ENCODE peak calls at places on chromosomes 6 and 20, in six cellular contexts. J, O, X, I, T and F are unnamed samples.

GRCh38 chr6:3001773-3002293 is 2.1 kb downstream of the NQO2 start:
- DNase-seq in J (peak), O (no peak), X (no peak), I (peak), T (no peak), F (no peak)

GRCh38 chr6:170421921-170422320 is 115.4 kb downstream of the FAM120B start:
- DNase-seq in J (no peak), O (no peak), X (no peak), I (no peak), T (no peak), F (no peak)

GRCh38 chr20:33789109-33789857 is 21.9 kb upstream of the CHMP4B start:
- DNase-seq in J (no peak), O (no peak), X (no peak), I (peak), T (no peak), F (no peak)

GRCh38 chr6:169266746-169267629 is 13.3 kb upstream of the THBS2 start:
- DNase-seq in J (no peak), O (no peak), X (no peak), I (no peak), T (no peak), F (no peak)

GRCh38 chr6:85321926-85322325 is 128.0 kb upstream of the NT5E start:
- DNase-seq in J (no peak), O (no peak), X (no peak), I (no peak), T (no peak), F (no peak)

GRCh38 chr6:163554663-163555062 is 140.1 kb downstream of the QKI start:
- DNase-seq in J (peak), O (no peak), X (no peak), I (peak), T (no peak), F (no peak)

GRCh38 chr6:53119349-53119748 is 29.3 kb downstream of the GCM1 start:
- DNase-seq in J (no peak), O (no peak), X (no peak), I (peak), T (no peak), F (no peak)

GRCh38 chr6:15823838-15824414 is 161.1 kb upstream of the DTNBP1 start:
- DNase-seq in J (no peak), O (no peak), X (no peak), I (no peak), T (peak), F (peak)

GRCh38 chr6:137740967-137741761 is 125.9 kb upstream of the TNFAIP3 start:
- DNase-seq in J (no peak), O (no peak), X (no peak), I (no peak), T (no peak), F (no peak)

GRCh38 chr6:125144822-125145221 is 8.8 kb upstream of the TPD52L1 start:
- DNase-seq in J (no peak), O (no peak), X (no peak), I (no peak), T (no peak), F (no peak)

GRCh38 chr6:160073272-160073671 is 48.3 kb upstream of the SLC22A1 start:
- DNase-seq in J (no peak), O (no peak), X (no peak), I (no peak), T (no peak), F (no peak)

GRCh38 chr6:127775371-127775770 is 125.5 kb downstream of the THEMIS start:
- DNase-seq in J (no peak), O (no peak), X (no peak), I (no peak), T (no peak), F (no peak)

GRCh38 chr6:4316867-4317400 is 181.6 kb upstream of the ECI2 start:
- DNase-seq in J (no peak), O (no peak), X (no peak), I (no peak), T (no peak), F (no peak)
- TF ChIP-seq POLR2AphosphoS5 in J (no peak), O (no peak), X (no peak), I (no peak), T (no peak), F (no peak)

GRCh38 chr20:57499676-57500075 is 25.3 kb downstream of the CTCFL start:
- DNase-seq in J (no peak), O (no peak), X (no peak), I (no peak), T (no peak), F (no peak)

GRCh38 chr20:57496592-57496991 is 28.3 kb downstream of the CTCFL start:
- DNase-seq in J (no peak), O (no peak), X (no peak), I (no peak), T (no peak), F (no peak)

GRCh38 chr20:57500235-57500634 is 24.7 kb downstream of the CTCFL start:
- DNase-seq in J (no peak), O (no peak), X (no peak), I (no peak), T (no peak), F (no peak)

GRCh38 chr20:57500941-57501340 is 24.0 kb downstream of the CTCFL start:
- DNase-seq in J (no peak), O (no peak), X (no peak), I (no peak), T (no peak), F (no peak)

GRCh38 chr20:57498425-57499400 is 26.2 kb downstream of the CTCFL start:
- DNase-seq in J (no peak), O (no peak), X (no peak), I (no peak), T (no peak), F (no peak)
- TF ChIP-seq TAF1 in J (no peak), O (no peak), X (no peak), I (no peak), T (no peak), F (no peak)

DNA sequence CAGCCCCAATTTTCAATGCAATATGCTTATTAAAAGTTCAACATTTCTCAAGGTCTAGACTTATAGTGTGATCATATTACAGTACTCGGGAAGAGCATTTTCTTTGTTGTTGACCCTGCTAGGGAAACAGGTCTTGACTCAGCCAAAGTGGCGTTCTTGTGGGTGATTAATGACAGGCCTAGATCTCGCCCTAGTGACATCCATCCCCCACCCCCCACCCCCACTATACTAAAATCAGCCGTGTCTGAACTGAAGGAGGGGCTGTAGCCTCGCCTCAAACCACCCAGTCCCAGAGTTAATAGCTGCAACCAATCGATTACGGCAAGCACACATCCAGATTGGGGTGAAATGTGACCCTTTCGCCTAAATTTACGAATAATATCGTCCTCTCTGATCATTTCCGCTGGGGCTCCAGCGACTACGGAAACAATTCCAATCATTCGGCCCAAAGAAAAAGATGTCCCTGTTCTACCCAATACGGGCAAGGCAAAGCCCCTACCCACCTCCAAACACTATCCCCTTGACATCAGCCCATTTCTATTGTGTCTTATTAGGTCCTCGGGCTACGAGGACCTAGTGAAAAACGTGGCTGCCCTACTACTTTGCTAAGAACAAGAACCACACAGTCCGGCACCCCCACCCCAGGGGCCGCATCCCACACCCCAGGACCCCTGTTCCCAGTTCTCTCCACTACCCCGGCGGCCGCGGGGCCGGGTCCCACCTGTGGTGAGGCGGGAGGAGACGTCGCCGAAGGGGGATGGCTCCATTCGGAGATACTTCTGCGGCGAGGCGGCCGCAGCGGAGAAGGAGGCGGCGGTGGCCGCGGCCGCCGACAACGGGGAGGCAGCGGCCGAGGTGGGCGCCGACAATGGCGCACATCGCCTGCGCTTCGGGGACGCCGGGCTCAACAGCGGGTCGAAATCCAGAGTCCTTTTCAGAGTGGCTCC is 1.0 kb downstream of the AKIRIN2 start:
- DNase-seq in J (peak), O (no peak), X (no peak), I (peak), T (peak), F (no peak)
- TF ChIP-seq POLR2A in J (no peak), O (peak), X (peak), I (no peak), T (peak), F (no peak)

DNA sequence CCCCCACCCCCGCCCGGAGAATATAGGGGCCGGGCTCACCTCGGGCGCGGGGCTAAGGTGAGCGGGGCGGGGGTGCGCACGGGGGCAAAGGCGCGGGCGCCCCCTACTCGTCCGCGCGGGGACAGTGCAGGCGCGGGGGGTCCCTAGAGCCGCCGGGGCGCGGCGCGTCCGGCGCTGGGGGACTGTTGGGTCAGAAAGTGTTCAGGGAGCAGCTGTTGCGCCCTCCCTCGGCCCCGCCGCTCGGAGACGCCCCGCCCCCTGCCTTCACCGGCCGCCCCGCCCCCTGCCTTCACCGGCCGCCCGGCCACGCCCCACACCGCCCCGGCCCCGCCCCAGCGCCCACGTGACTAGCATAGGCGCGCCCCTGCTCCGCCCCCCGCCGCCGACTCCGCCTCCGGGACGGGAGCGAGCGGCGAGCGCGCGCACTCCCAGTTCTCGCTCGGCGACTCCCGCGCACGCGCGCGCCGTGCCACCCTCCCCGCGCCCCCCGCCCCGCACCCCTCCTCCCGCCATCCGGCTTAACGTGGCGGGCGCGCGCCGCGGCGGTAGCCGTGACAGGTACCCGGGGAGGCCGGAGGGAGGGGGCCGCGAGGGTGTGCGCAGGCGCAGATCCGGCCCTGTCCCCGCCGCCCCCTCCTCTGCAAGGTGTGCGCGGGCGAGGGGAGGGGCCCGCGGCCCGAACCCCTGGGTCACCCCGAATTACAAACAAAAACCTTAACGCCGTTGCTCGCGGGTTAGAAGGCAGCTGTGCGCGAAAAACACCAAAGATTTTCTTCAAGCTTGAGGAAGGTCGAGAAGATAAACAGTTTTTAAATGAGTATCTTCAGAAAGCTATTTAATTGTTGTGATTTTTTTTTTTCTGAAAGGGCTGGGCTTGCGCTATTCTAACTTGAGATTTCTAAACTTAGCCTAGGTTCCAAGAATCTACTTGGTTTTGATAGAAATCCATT is 704 bp upstream of the ZNF217 start:
- DNase-seq in J (peak), O (peak), X (peak), I (peak), T (no peak), F (peak)
- TF ChIP-seq POLR2AphosphoS5 in J (no peak), O (no peak), X (no peak), I (peak), T (peak), F (no peak)

GRCh38 chr20:58889334-58890072 is 37.0 kb downstream of the GNAS start:
- DNase-seq in J (no peak), O (no peak), X (no peak), I (no peak), T (no peak), F (no peak)
- TF ChIP-seq TAF1 in J (no peak), O (no peak), X (no peak), I (peak), T (no peak), F (no peak)

GRCh38 chr20:50195524-50196120 is 5.0 kb downstream of the CEBPB start:
- DNase-seq in J (no peak), O (no peak), X (no peak), I (no peak), T (no peak), F (no peak)
- TF ChIP-seq POLR2A in J (no peak), O (no peak), X (no peak), I (no peak), T (no peak), F (no peak)

GRCh38 chr6:111069722-111070406 is 17.4 kb upstream of the SLC16A10 start:
- DNase-seq in J (no peak), O (no peak), X (no peak), I (no peak), T (no peak), F (no peak)

GRCh38 chr6:111070407-111070743 is 16.9 kb upstream of the SLC16A10 start:
- DNase-seq in J (no peak), O (no peak), X (no peak), I (no peak), T (no peak), F (no peak)

GRCh38 chr6:111072801-111073360 is 14.4 kb upstream of the SLC16A10 start:
- DNase-seq in J (no peak), O (no peak), X (no peak), I (no peak), T (no peak), F (no peak)

GRCh38 chr6:111068116-111068897 is 19.0 kb upstream of the SLC16A10 start:
- DNase-seq in J (no peak), O (no peak), X (no peak), I (no peak), T (no peak), F (no peak)
- TF ChIP-seq POLR2AphosphoS5 in J (no peak), O (no peak), X (no peak), I (no peak), T (no peak), F (no peak)

DNA sequence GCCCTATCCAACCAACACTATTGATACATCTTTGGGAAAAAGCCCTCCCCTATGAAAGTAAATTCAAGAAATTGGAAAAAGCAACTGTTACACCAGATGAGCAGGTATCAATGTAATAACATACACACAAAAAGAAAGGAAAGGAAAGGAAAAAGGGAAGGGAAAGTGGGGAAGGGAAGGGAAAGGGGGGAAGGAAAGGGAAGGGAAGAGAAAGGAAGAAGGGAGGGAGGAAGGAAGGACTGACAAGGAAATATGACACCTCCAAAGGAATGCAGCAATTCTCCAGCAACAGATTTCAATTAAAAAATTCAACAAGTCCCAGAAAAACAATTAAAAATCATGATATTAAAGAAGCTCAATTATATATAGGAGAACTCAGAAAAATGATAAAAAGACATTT is 176.9 kb upstream of the OPRM1 start:
- DNase-seq in J (no peak), O (no peak), X (no peak), I (no peak), T (no peak), F (no peak)
- TF ChIP-seq TAF1 in J (no peak), O (no peak), X (no peak), I (no peak), T (no peak), F (no peak)

GRCh38 chr20:50113420-50114224 is 672 bp upstream of the UBE2V1 start:
- DNase-seq in J (no peak), O (no peak), X (no peak), I (no peak), T (no peak), F (no peak)

GRCh38 chr20:50111829-50112495 is 988 bp downstream of the UBE2V1 start:
- DNase-seq in J (no peak), O (no peak), X (no peak), I (no peak), T (no peak), F (no peak)

GRCh38 chr20:50115041-50115512 is 2.1 kb upstream of the UBE2V1 start:
- DNase-seq in J (no peak), O (no peak), X (no peak), I (no peak), T (no peak), F (no peak)

GRCh38 chr20:50111120-50111828 is 1.7 kb downstream of the UBE2V1 start:
- DNase-seq in J (no peak), O (no peak), X (no peak), I (no peak), T (no peak), F (no peak)

GRCh38 chr20:50112512-50113419 is at the start of gene UBE2V1:
- DNase-seq in J (peak), O (peak), X (peak), I (peak), T (peak), F (peak)
- TF ChIP-seq POLR2A in J (peak), O (peak), X (peak), I (peak), T (peak), F (peak)

GRCh38 chr6:28251648-28252506 is at the start of gene ZKSCAN4:
- DNase-seq in J (peak), O (peak), X (peak), I (peak), T (peak), F (peak)
- TF ChIP-seq POLR2AphosphoS5 in J (peak), O (no peak), X (peak), I (peak), T (peak), F (no peak)